ENCODE peak calls at places on chromosomes 4 and X, in nine cellular contexts. P is HCT116, O is body of pancreas, M is breast epithelium, I is Peyer's patch, D is stomach, Q is HepG2, C is heart left ventricle, N is adrenal gland. S is an unnamed sample.

GRCh38 chr4:16909245-16909644 is 10.8 kb upstream of the LDB2 start:
- DNase-seq in I (no peak), D (no peak), M (no peak), P (no peak), N (peak; percentile 35), C (no peak), O (no peak), Q (no peak), S (no peak)

GRCh38 chr4:143184217-143184502 is 557 bp upstream of the USP38 start:
- DNase-seq in N (no peak), Q (no peak), C (no peak), I (peak; percentile 51), P (no peak), O (no peak), D (no peak), M (no peak), S (no peak)

GRCh38 chrX:1239681-1240142 is 27.3 kb upstream of the CRLF2 start:
- DNase-seq in Q (no peak), M (no peak), N (peak; percentile 45), O (peak; percentile 12), P (no peak), C (peak; percentile 74), I (peak; percentile 51), D (peak; percentile 55), S (peak; percentile 67)

GRCh38 chrX:119686087-119686639 is 6.8 kb downstream of the SEPTIN6 start:
- DNase-seq in M (no peak), C (no peak), P (no peak), I (peak; percentile 70), D (no peak), Q (no peak), N (no peak), O (no peak), S (no peak)

GRCh38 chr4:172838108-172838507 is 330.5 kb upstream of the GALNT7 start:
- DNase-seq in I (no peak), M (no peak), Q (no peak), N (no peak), D (no peak), O (no peak), C (no peak), P (no peak), S (no peak)

GRCh38 chr4:121428721-121429120 is 47.9 kb upstream of the QRFPR start:
- DNase-seq in Q (no peak), P (no peak), O (no peak), C (no peak), M (no peak), D (no peak), I (no peak), N (no peak), S (no peak)

GRCh38 chr4:168519576-168519975 is 22.7 kb downstream of the PALLD start:
- DNase-seq in C (no peak), P (no peak), N (no peak), O (no peak), I (no peak), D (no peak), M (no peak), Q (no peak), S (no peak)

GRCh38 chr4:12041828-12042227 is 613.1 kb upstream of the HS3ST1 start:
- DNase-seq in C (no peak), M (no peak), P (no peak), N (no peak), I (no peak), Q (no peak), D (no peak), O (no peak), S (no peak)

GRCh38 chrX:133745361-133745760 is 240.0 kb downstream of the GPC3 start:
- DNase-seq in D (no peak), M (no peak), Q (no peak), N (no peak), I (no peak), P (no peak), O (no peak), C (no peak), S (no peak)

GRCh38 chr4:152850377-152850776 is 70.6 kb downstream of the ARFIP1 start:
- DNase-seq in Q (peak; percentile 7), N (peak; percentile 26), D (no peak), C (no peak), M (no peak), O (no peak), I (peak; percentile 70), P (no peak), S (peak; percentile 41)

GRCh38 chrX:107826286-107827136 is 845 bp downstream of the MID2 start:
- DNase-seq in D (peak; percentile 34), I (peak; percentile 22), O (peak; percentile 36), P (no peak), M (peak; percentile 49), Q (no peak), C (peak; percentile 63), N (peak; percentile 45), S (peak; percentile 42)

GRCh38 chrX:132815643-132816042 is 142.8 kb downstream of the HS6ST2 start:
- DNase-seq in C (no peak), D (no peak), N (no peak), I (no peak), M (no peak), Q (no peak), O (no peak), P (no peak), S (no peak)

DNA sequence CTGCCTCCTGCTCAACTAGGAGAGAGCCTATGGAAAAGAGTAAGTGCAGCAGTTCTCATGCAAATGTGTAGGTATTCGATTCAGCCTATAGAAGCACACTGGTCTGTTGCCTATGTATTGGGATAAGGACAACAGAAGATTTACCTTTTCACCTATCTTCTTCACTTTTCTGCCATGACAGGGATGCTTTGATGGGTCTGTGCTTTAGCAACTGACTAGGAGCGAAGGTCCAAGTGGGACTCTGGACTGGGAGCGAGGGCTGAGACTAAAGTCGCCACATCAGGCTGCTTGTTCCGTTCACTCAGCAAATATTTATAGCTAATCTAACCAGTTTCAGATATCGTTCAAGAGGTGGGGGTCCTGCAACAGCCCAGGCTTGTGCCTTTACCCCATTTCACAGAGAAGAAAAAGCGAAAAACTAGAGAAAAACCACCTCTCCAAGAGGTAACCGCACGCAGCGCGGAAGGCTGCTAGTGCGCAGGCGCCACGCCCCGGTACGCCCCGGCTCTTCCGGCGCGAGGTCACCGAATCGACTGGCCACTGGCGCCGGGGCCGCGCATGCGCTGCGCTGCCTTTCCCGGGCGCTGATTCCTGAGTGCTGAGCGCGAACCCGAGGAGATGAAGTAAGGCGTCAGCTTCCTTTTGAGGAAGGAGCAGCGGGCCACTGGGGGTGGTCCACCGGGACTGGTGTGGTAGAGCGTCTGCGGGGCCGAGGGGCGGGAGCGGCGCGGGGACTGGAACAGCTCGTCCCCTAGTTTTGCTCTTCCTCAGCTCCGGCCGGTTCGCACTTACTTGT is at the start of gene RBMX2:
- DNase-seq in C (peak; percentile 84), P (peak; percentile 34), D (peak; percentile 77), M (peak; percentile 58), N (peak; percentile 71), I (peak; percentile 62), O (peak; percentile 76), Q (peak; percentile 57), S (peak; percentile 80)
- TF ChIP-seq POLR2A in C (peak; percentile 76), P (peak; percentile 48), D (no peak), M (no peak), N (no peak), I (peak; percentile 65), O (no peak), Q (peak; percentile 75), S (peak; percentile 37)

DNA sequence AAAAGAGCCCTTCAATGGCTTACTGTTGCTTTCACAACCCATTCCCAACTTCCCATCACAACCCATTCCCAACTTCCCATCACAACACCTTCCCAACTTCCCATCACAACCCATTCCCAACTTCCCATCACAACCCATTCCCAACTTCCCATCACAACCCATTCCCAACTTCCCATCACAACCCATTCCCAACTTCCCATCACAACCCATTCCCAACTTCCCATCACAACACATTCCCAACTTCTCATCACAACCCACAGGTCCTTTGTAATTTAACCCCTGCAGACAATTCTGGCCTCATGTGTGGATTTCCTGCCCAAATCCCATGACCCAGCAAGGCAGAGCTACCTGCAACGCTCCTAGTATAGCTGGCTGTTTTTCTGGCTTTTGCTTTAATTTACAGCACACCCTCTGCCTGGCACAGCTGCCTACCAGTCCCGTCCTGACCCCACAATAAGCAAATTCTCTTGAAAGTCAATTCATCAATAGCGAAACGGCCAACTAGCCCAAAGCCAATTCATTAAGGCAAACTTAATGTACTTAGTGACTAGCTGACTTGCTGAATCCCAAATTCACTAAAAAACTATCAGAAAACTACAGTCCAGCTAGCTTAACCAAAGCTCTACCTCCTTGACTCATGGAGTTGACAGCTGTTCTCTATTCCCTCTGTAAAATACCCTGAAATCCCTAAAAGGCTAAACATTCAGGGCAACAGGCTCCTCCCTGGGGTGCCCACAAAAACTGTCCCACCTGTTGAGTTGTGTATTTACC is 75.6 kb downstream of the AFAP1 start:
- DNase-seq in O (no peak), D (no peak), I (no peak), C (no peak), P (no peak), M (no peak), Q (peak; percentile 14), N (no peak), S (no peak)
- H3K27ac ChIP-seq in O (no peak overlapping the region), D (no peak overlapping the region), I (no peak overlapping the region), C (no peak overlapping the region), P (no peak overlapping the region), M (no peak overlapping the region), Q (no peak overlapping the region), N (no peak overlapping the region), S (no peak overlapping the region)

DNA sequence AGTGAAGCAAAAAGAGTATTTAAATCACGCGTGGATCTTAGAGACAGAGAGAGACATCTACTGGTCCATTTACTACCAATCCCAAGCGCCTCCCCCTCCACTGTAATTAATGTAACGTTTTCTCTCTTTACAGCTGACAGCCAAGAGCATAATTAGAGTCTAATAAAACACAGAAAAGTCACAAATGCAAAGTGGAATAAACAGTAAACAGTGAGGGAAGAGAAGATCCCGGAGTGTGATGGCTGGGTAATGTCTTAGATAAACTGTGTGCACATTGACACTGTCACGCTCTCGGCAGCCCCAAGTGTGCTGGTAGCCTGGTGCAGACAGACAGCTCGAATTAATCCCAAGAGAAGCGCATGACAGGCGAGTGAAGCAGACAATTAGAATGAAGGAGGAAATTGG is 100.3 kb downstream of the CXXC4 start:
- DNase-seq in P (no peak), Q (no peak), D (no peak), I (no peak), C (no peak), O (no peak), M (no peak), N (no peak), S (no peak)
- TF ChIP-seq CTCF in P (no peak), Q (no peak), D (no peak), I (no peak), C (no peak), O (no peak), M (no peak), N (no peak), S (no peak)

DNA sequence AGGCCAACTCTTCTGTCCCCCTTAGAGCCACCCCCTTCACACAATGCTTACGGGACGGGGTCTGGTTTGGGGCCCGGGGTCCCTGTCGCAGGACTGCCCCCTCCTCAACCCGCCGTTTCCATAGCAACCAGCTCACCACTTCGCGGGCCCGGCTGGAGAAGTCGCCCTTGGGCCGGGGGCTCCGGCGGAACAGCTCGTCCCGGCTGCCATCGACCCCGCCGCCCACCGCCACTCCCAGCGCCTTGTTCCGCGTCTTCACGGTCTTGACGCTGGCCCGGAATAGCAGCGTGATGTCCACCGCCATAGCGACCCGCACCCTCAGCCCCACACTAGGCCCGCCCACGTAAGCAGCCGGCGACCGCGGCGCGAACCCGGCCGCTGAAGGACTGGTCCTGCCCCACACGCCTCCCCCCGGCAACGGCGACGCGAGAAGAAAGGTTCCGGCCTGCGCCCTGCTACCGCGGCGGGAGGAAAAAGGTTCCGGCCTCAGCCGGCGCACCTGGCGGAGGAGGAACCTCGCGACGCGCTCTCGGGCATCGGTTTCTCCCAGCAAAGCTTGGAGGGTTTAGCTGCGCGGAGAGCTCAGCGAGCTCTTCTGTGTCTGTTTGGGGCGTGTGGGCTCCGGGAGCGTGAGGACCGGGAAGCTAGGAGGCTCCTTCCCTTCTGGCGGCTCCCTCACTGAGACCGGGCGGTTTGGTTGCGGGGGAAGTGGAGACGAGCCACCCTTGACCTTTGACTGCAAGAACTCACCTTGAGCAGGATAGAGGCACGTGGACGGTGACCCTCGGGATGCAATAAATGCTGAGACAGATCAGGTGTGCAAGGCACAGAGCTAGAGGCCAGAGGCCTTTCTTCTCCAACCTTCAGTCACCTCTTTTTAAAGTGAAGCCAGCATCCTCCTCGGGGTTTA is at the start of gene STX18:
- DNase-seq in O (peak; percentile 86), P (peak; percentile 74), N (peak; percentile 88), M (peak; percentile 87), Q (peak; percentile 73), D (peak; percentile 90), C (peak; percentile 94), I (peak; percentile 72), S (peak; percentile 89)
- TF ChIP-seq POLR2A in O (peak; percentile 65), P (peak; percentile 77), N (peak; percentile 81), M (peak; percentile 43), Q (peak; percentile 70), D (no peak), C (peak; percentile 47), I (peak; percentile 75), S (peak; percentile 72)

S was measured in right lobe of liver.